ENCODE peak calls at places on chromosome 15, in four cellular contexts. One of them, this sample, is unnamed.

GRCh38 chr15:52862657-52863056 is 72.5 kb upstream of the ONECUT1 start:
- DNase-seq in H9: no peak
- DNase-seq in IMR-90: no peak
- DNase-seq in mesendoderm: no peak
- DNase-seq in this sample: no peak

GRCh38 chr15:75067123-75067854 is 43.9 kb downstream of the PPCDC start:
- DNase-seq in H9: no peak
- DNase-seq in IMR-90: peak
- DNase-seq in mesendoderm: no peak
- DNase-seq in this sample: no peak

GRCh38 chr15:65095747-65096104 is 19.2 kb downstream of the KBTBD13 start:
- DNase-seq in H9: no peak
- DNase-seq in IMR-90: no peak
- DNase-seq in mesendoderm: no peak
- DNase-seq in this sample: no peak

GRCh38 chr15:90436952-90437351 is 48.9 kb downstream of the IQGAP1 start:
- DNase-seq in H9: no peak
- DNase-seq in IMR-90: no peak
- DNase-seq in mesendoderm: no peak
- DNase-seq in this sample: no peak

GRCh38 chr15:26866298-26867198 is at the start of gene GABRA5:
- DNase-seq in H9: peak
- DNase-seq in IMR-90: peak
- DNase-seq in mesendoderm: peak
- DNase-seq in this sample: no peak

GRCh38 chr15:96416934-96417759 is 86.6 kb downstream of the NR2F2 start:
- DNase-seq in H9: peak
- DNase-seq in IMR-90: peak
- DNase-seq in mesendoderm: peak
- DNase-seq in this sample: no peak

GRCh38 chr15:72766780-72767179 is 16.8 kb downstream of the ADPGK start:
- DNase-seq in H9: no peak
- DNase-seq in IMR-90: no peak
- DNase-seq in mesendoderm: no peak
- DNase-seq in this sample: no peak

GRCh38 chr15:77862651-77863104 is 214.8 kb downstream of the TBC1D2B start:
- DNase-seq in H9: peak
- DNase-seq in IMR-90: no peak
- DNase-seq in mesendoderm: no peak
- DNase-seq in this sample: no peak

GRCh38 chr15:25624504-25625172 is 185.8 kb upstream of the UBE3A start:
- DNase-seq in H9: no peak
- DNase-seq in IMR-90: no peak
- DNase-seq in mesendoderm: no peak
- DNase-seq in this sample: no peak

GRCh38 chr15:49313650-49314049 is 109.4 kb upstream of the FGF7 start:
- DNase-seq in H9: no peak
- DNase-seq in IMR-90: peak
- DNase-seq in mesendoderm: peak
- DNase-seq in this sample: no peak

GRCh38 chr15:58306591-58307312 is 125.0 kb upstream of the LIPC start:
- DNase-seq in H9: no peak
- DNase-seq in IMR-90: no peak
- DNase-seq in mesendoderm: no peak
- DNase-seq in this sample: no peak

GRCh38 chr15:27932600-27932999 is 166.5 kb downstream of the OCA2 start:
- DNase-seq in H9: no peak
- DNase-seq in IMR-90: no peak
- DNase-seq in mesendoderm: no peak
- DNase-seq in this sample: no peak

GRCh38 chr15:100849021-100849831 is 30.4 kb upstream of the ALDH1A3 start:
- DNase-seq in H9: no peak
- DNase-seq in IMR-90: peak
- DNase-seq in mesendoderm: no peak
- DNase-seq in this sample: peak

GRCh38 chr15:57033715-57034439 is 115.4 kb downstream of the TCF12 start:
- DNase-seq in H9: no peak
- DNase-seq in IMR-90: no peak
- DNase-seq in mesendoderm: no peak
- DNase-seq in this sample: no peak

GRCh38 chr15:76840830-76841460 is 64.2 kb downstream of the SCAPER start:
- DNase-seq in H9: no peak
- DNase-seq in IMR-90: peak
- DNase-seq in mesendoderm: peak
- DNase-seq in this sample: no peak

GRCh38 chr15:78065284-78065872 is 12.1 kb downstream of the TBC1D2B start:
- DNase-seq in H9: no peak
- DNase-seq in IMR-90: peak
- DNase-seq in mesendoderm: peak
- DNase-seq in this sample: no peak

GRCh38 chr15:92884459-92884812 is 15.7 kb upstream of the CHD2 start:
- DNase-seq in H9: no peak
- DNase-seq in IMR-90: no peak
- DNase-seq in mesendoderm: no peak
- DNase-seq in this sample: no peak

GRCh38 chr15:52783191-52783829 is 6.8 kb downstream of the ONECUT1 start:
- DNase-seq in H9: peak
- DNase-seq in IMR-90: no peak
- DNase-seq in mesendoderm: peak
- DNase-seq in this sample: peak

GRCh38 chr15:81285461-81285860 is 38.5 kb downstream of the STARD5 start:
- DNase-seq in H9: no peak
- DNase-seq in IMR-90: no peak
- DNase-seq in mesendoderm: no peak
- DNase-seq in this sample: no peak

GRCh38 chr15:74202461-74203401 is at the start of gene STRA6:
- DNase-seq in H9: peak
- DNase-seq in IMR-90: no peak
- DNase-seq in mesendoderm: peak
- DNase-seq in this sample: peak

GRCh38 chr15:83734487-83734886 is 80.6 kb downstream of the ADAMTSL3 start:
- DNase-seq in H9: peak
- DNase-seq in IMR-90: no peak
- DNase-seq in mesendoderm: peak
- DNase-seq in this sample: peak

GRCh38 chr15:40684381-40684780 is 10.6 kb upstream of the RAD51 start:
- DNase-seq in H9: no peak
- DNase-seq in IMR-90: no peak
- DNase-seq in mesendoderm: no peak
- DNase-seq in this sample: no peak

GRCh38 chr15:94930441-94930840 is 699.1 kb downstream of the MCTP2 start:
- DNase-seq in H9: no peak
- DNase-seq in IMR-90: no peak
- DNase-seq in mesendoderm: no peak
- DNase-seq in this sample: no peak

GRCh38 chr15:89768071-89768500 is 8.0 kb upstream of the MESP2 start:
- DNase-seq in H9: no peak
- DNase-seq in IMR-90: peak
- DNase-seq in mesendoderm: no peak
- DNase-seq in this sample: no peak

GRCh38 chr15:28267727-28268126 is 54.3 kb downstream of the HERC2 start:
- DNase-seq in H9: no peak
- DNase-seq in IMR-90: no peak
- DNase-seq in mesendoderm: no peak
- DNase-seq in this sample: no peak

GRCh38 chr15:53133255-53133654 is 343.1 kb upstream of the ONECUT1 start:
- DNase-seq in H9: no peak
- DNase-seq in IMR-90: no peak
- DNase-seq in mesendoderm: no peak
- DNase-seq in this sample: no peak

GRCh38 chr15:59791646-59792208 is 102.6 kb upstream of the BNIP2 start:
- DNase-seq in H9: no peak
- DNase-seq in IMR-90: no peak
- DNase-seq in mesendoderm: no peak
- DNase-seq in this sample: no peak

GRCh38 chr15:100520132-100520921 is 8.4 kb downstream of the CERS3 start:
- DNase-seq in H9: no peak
- DNase-seq in IMR-90: no peak
- DNase-seq in mesendoderm: no peak
- DNase-seq in this sample: no peak

GRCh38 chr15:78012643-78013077 is 64.9 kb downstream of the TBC1D2B start:
- DNase-seq in H9: no peak
- DNase-seq in IMR-90: no peak
- DNase-seq in mesendoderm: no peak
- DNase-seq in this sample: no peak

GRCh38 chr15:64740361-64741170 is 34.8 kb downstream of the RBPMS2 start:
- DNase-seq in H9: no peak
- DNase-seq in IMR-90: peak
- DNase-seq in mesendoderm: no peak
- DNase-seq in this sample: no peak

GRCh38 chr15:72285927-72286516 is 13.7 kb upstream of the PARP6 start:
- DNase-seq in H9: peak
- DNase-seq in IMR-90: peak
- DNase-seq in mesendoderm: peak
- DNase-seq in this sample: peak

DNA sequence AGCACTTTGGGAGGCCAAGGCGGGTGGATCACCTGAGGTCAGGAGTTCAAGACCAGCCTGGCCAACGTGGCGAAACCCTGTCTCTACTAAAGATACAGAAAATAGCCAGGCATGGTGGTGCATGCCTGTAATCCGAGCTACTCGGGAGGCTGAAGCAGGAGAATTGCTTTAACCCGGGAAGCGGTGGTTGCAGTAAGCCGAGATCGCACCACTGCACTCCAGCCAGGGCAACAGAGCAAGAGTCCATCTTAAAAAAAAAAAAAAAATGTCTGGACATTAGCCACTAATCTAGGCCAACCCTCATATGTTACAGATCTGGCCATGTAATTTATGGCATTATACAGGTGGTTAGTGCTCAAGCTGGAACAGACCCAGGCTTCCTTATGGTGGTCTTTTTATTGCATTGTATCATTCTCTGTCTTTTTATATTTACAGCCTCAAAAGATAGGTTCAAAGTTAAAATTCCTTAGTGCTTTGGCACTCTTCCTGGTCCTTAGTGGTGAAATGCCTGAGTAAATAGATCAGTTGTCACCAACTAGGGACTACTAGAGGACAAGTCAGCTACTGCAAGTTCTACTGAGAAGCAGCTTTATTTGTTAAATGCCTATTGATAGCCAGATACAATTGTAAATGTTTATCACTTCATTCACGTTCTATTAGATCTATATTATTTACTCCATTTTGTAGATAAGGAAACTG is 16.0 kb downstream of the STARD9 start:
- DNase-seq in H9: no peak
- DNase-seq in IMR-90: peak
- DNase-seq in mesendoderm: peak
- DNase-seq in this sample: no peak
- H3K56ac ChIP-seq in H9: no peak
- H3K56ac ChIP-seq in IMR-90: no peak
- H3K56ac ChIP-seq in mesendoderm: no peak
- H3K56ac ChIP-seq in this sample: no peak

GRCh38 chr15:67198157-67198754 is 56.2 kb downstream of the AAGAB start:
- DNase-seq in H9: no peak
- DNase-seq in IMR-90: no peak
- DNase-seq in mesendoderm: no peak
- DNase-seq in this sample: no peak
- H3K56ac ChIP-seq in H9: no peak
- H3K56ac ChIP-seq in IMR-90: no peak
- H3K56ac ChIP-seq in mesendoderm: no peak
- H3K56ac ChIP-seq in this sample: no peak

GRCh38 chr15:69156726-69157381 is 3.6 kb upstream of the GLCE start:
- DNase-seq in H9: peak
- DNase-seq in IMR-90: no peak
- DNase-seq in mesendoderm: no peak
- DNase-seq in this sample: no peak
- H3K56ac ChIP-seq in H9: no peak
- H3K56ac ChIP-seq in IMR-90: no peak
- H3K56ac ChIP-seq in mesendoderm: no peak
- H3K56ac ChIP-seq in this sample: no peak

GRCh38 chr15:62616746-62617145 is 425.8 kb upstream of the TPM1 start:
- DNase-seq in H9: no peak
- DNase-seq in IMR-90: no peak
- DNase-seq in mesendoderm: no peak
- DNase-seq in this sample: no peak

GRCh38 chr15:62617741-62618140 is 424.8 kb upstream of the TPM1 start:
- DNase-seq in H9: no peak
- DNase-seq in IMR-90: no peak
- DNase-seq in mesendoderm: no peak
- DNase-seq in this sample: no peak

GRCh38 chr15:62619105-62619504 is 423.4 kb upstream of the TPM1 start:
- DNase-seq in H9: no peak
- DNase-seq in IMR-90: peak
- DNase-seq in mesendoderm: no peak
- DNase-seq in this sample: no peak

GRCh38 chr15:62619526-62619925 is 423.0 kb upstream of the TPM1 start:
- DNase-seq in H9: no peak
- DNase-seq in IMR-90: no peak
- DNase-seq in mesendoderm: no peak
- DNase-seq in this sample: no peak

GRCh38 chr15:62618432-62618831 is 424.1 kb upstream of the TPM1 start:
- DNase-seq in H9: no peak
- DNase-seq in IMR-90: peak
- DNase-seq in mesendoderm: peak
- DNase-seq in this sample: no peak
- H3K56ac ChIP-seq in H9: no peak
- H3K56ac ChIP-seq in IMR-90: peak
- H3K56ac ChIP-seq in mesendoderm: no peak
- H3K56ac ChIP-seq in this sample: no peak

GRCh38 chr15:70140543-70141375 is 43.0 kb upstream of the TLE3 start:
- DNase-seq in H9: peak
- DNase-seq in IMR-90: peak
- DNase-seq in mesendoderm: peak
- DNase-seq in this sample: peak

GRCh38 chr15:70140031-70140542 is 42.4 kb upstream of the TLE3 start:
- DNase-seq in H9: no peak
- DNase-seq in IMR-90: no peak
- DNase-seq in mesendoderm: peak
- DNase-seq in this sample: no peak

GRCh38 chr15:70142322-70143191 is 44.8 kb upstream of the TLE3 start:
- DNase-seq in H9: no peak
- DNase-seq in IMR-90: peak
- DNase-seq in mesendoderm: peak
- DNase-seq in this sample: no peak

GRCh38 chr15:70142072-70142321 is 44.3 kb upstream of the TLE3 start:
- DNase-seq in H9: no peak
- DNase-seq in IMR-90: no peak
- DNase-seq in mesendoderm: no peak
- DNase-seq in this sample: no peak

DNA sequence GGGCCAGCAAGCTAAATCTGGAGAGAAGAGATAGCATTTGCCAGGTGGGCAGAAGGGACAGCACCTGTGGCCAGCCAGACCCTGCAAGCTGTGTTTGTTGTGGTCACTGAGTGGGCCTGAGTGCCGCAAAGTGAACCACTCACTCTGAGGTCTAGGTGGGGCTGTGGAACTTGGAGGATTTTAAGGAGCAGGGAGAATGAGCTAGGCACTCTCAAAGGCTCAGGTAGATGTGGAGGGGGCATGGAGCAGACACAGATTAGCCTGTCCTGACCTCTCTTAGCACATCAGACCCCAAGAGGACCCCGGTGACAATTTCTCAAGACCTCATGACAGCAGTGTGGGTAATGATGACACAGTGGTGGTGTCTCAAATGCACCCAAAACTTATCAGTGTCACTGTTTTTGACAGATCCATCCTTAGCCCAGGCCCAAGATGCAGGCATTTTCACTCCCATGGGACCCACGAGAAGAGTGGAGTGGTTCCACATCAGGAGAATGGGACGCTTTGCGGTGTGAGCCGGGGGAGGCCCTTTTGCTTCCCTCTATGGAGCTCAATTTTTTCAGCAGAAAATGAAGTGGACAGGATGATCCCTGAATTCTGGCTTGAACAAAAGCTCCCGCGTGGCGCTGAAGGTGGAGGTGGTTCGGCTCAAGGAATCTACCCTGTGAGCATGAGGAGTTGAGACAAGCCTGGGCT is 43.8 kb upstream of the TLE3 start:
- DNase-seq in H9: no peak
- DNase-seq in IMR-90: no peak
- DNase-seq in mesendoderm: no peak
- DNase-seq in this sample: no peak
- H3K56ac ChIP-seq in H9: no peak
- H3K56ac ChIP-seq in IMR-90: no peak
- H3K56ac ChIP-seq in mesendoderm: no peak
- H3K56ac ChIP-seq in this sample: no peak